ENCODE peak calls at places on chromosome 16, in nine cellular contexts. D, U, Q, L, K, P, R, Z and J are unnamed samples.

GRCh38 chr16:11507991-11508390 is 78.7 kb downstream of the LITAF start:
- DNase-seq in D (no peak), U (no peak), Q (no peak), L (no peak), K (no peak), P (no peak), R (no peak), Z (no peak), J (no peak)

GRCh38 chr16:70434489-70435260 is 4.2 kb downstream of the ST3GAL2 start:
- DNase-seq in D (no peak), U (no peak), Q (no peak), L (no peak), K (no peak), P (no peak), R (no peak), Z (no peak), J (no peak)

GRCh38 chr16:62711797-62712196 is 675.6 kb upstream of the CDH8 start:
- DNase-seq in D (no peak), U (no peak), Q (no peak), L (no peak), K (no peak), P (no peak), R (no peak), Z (no peak), J (no peak)

GRCh38 chr16:46632778-46633733 is 11.9 kb upstream of the SHCBP1 start:
- DNase-seq in D (no peak), U (peak), Q (no peak), L (no peak), K (no peak), P (no peak), R (no peak), Z (no peak), J (no peak)

GRCh38 chr16:35252356-35252936 is 1793.0 kb downstream of the TP53TG3F start:
- DNase-seq in D (no peak), U (no peak), Q (no peak), L (no peak), K (peak), P (no peak), R (no peak), Z (no peak), J (peak)

GRCh38 chr16:30357085-30357714 is 2.1 kb upstream of the CD2BP2 start:
- DNase-seq in D (no peak), U (no peak), Q (no peak), L (no peak), K (peak), P (no peak), R (no peak), Z (no peak), J (no peak)

GRCh38 chr16:85923153-85924021 is 24.4 kb downstream of the IRF8 start:
- DNase-seq in D (no peak), U (no peak), Q (no peak), L (no peak), K (peak), P (no peak), R (peak), Z (no peak), J (peak)

GRCh38 chr16:10497132-10498088 is 83.0 kb downstream of the EMP2 start:
- DNase-seq in D (no peak), U (no peak), Q (no peak), L (no peak), K (no peak), P (no peak), R (no peak), Z (no peak), J (no peak)

GRCh38 chr16:56866955-56867830 is 2.2 kb downstream of the SLC12A3 start:
- DNase-seq in D (no peak), U (peak), Q (no peak), L (no peak), K (peak), P (peak), R (peak), Z (peak), J (peak)

GRCh38 chr16:1029259-1029545 is 43.3 kb upstream of the SSTR5 start:
- DNase-seq in D (no peak), U (no peak), Q (no peak), L (no peak), K (no peak), P (no peak), R (no peak), Z (no peak), J (no peak)

GRCh38 chr16:60815033-60815432 is 1221.2 kb downstream of the CDH8 start:
- DNase-seq in D (no peak), U (no peak), Q (no peak), L (no peak), K (no peak), P (no peak), R (no peak), Z (no peak), J (no peak)

GRCh38 chr16:8850279-8850885 is 18.4 kb downstream of the CARHSP1 start:
- DNase-seq in D (no peak), U (peak), Q (no peak), L (no peak), K (peak), P (peak), R (peak), Z (no peak), J (peak)

GRCh38 chr16:89096768-89097527 is 3.3 kb downstream of the ACSF3 start:
- DNase-seq in D (no peak), U (no peak), Q (no peak), L (no peak), K (peak), P (no peak), R (no peak), Z (peak), J (no peak)

GRCh38 chr16:66273644-66274334 is 92.7 kb upstream of the CDH5 start:
- DNase-seq in D (no peak), U (no peak), Q (no peak), L (peak), K (peak), P (peak), R (peak), Z (no peak), J (peak)

GRCh38 chr16:85556456-85557082 is 56.6 kb upstream of the GSE1 start:
- DNase-seq in D (no peak), U (peak), Q (peak), L (no peak), K (no peak), P (peak), R (no peak), Z (no peak), J (no peak)

GRCh38 chr16:58329147-58329546 is 34.3 kb upstream of the PRSS54 start:
- DNase-seq in D (no peak), U (no peak), Q (no peak), L (no peak), K (peak), P (peak), R (peak), Z (no peak), J (peak)

GRCh38 chr16:16151315-16151714 is 72.0 kb downstream of the ABCC6 start:
- DNase-seq in D (no peak), U (no peak), Q (no peak), L (no peak), K (peak), P (no peak), R (peak), Z (no peak), J (no peak)

GRCh38 chr16:11604783-11605563 is 18.3 kb upstream of the LITAF start:
- DNase-seq in D (no peak), U (no peak), Q (no peak), L (no peak), K (peak), P (peak), R (peak), Z (no peak), J (no peak)

GRCh38 chr16:4743217-4743897 is 9.0 kb downstream of the DNAAF8 start:
- DNase-seq in D (no peak), U (no peak), Q (no peak), L (no peak), K (no peak), P (no peak), R (no peak), Z (no peak), J (no peak)

GRCh38 chr16:53911506-53911905 is 207.6 kb downstream of the FTO start:
- DNase-seq in D (no peak), U (no peak), Q (no peak), L (no peak), K (no peak), P (no peak), R (peak), Z (no peak), J (peak)

GRCh38 chr16:17266606-17267313 is 204.0 kb downstream of the XYLT1 start:
- DNase-seq in D (no peak), U (peak), Q (no peak), L (no peak), K (no peak), P (no peak), R (no peak), Z (no peak), J (no peak)

GRCh38 chr16:4372578-4373355 is 1.1 kb downstream of the VASN start:
- DNase-seq in D (no peak), U (peak), Q (no peak), L (no peak), K (peak), P (peak), R (no peak), Z (no peak), J (peak)

GRCh38 chr16:1401061-1401757 is 13.3 kb downstream of the UNKL start:
- DNase-seq in D (no peak), U (no peak), Q (no peak), L (no peak), K (no peak), P (no peak), R (no peak), Z (no peak), J (no peak)

GRCh38 chr16:1700246-1700645 is 5.7 kb upstream of the MAPK8IP3 start:
- DNase-seq in D (no peak), U (no peak), Q (no peak), L (no peak), K (no peak), P (no peak), R (no peak), Z (no peak), J (no peak)